ENCODE peak calls at places on chromosomes 1 and 21, in eight cellular contexts. U is cardiac septum; O is BJ; J is fibroblast of pulmonary artery; Q is AG04450; A is stimulated activated CD4-positive, alpha-beta T cell treated with anti-CD3 and anti-CD28 coated beads, Interleukin-4, amount 100 ng/mL, for 24 hours; P is epithelial cell of esophagus; K is NAMALWA. B is an unnamed sample.

GRCh38 chr1:6632588-6633514 is 8.2 kb downstream of the THAP3 start:
- DNase-seq in O (no peak), K (no peak), P (no peak), Q (no peak), A (no peak), U (no peak), J (no peak), B (no peak)

GRCh38 chr21:33980276-33980916 is 64.8 kb upstream of the ATP5PO start:
- DNase-seq in Q (no peak), P (peak), A (no peak), J (no peak), U (no peak), O (no peak), K (no peak), B (no peak)

GRCh38 chr1:153649867-153650235 is 8.7 kb upstream of the SNAPIN start:
- DNase-seq in Q (no peak), A (no peak), J (no peak), P (no peak), K (no peak), U (peak), O (no peak), B (no peak)

GRCh38 chr1:46394872-46395465 is 852 bp downstream of the FAAH start:
- DNase-seq in J (no peak), P (no peak), U (no peak), A (no peak), O (no peak), Q (no peak), K (no peak), B (no peak)

GRCh38 chr1:198830397-198830796 is 191.6 kb downstream of the PTPRC start:
- DNase-seq in A (no peak), K (no peak), Q (no peak), O (no peak), P (peak), U (no peak), J (no peak), B (no peak)

GRCh38 chr1:6491966-6492365 is 499 bp upstream of the PLEKHG5 start:
- DNase-seq in U (no peak), Q (no peak), O (no peak), A (no peak), P (no peak), K (no peak), J (no peak), B (no peak)

GRCh38 chr1:18941221-18942141 is 15.0 kb downstream of the IFFO2 start:
- DNase-seq in U (no peak), K (no peak), Q (peak), O (no peak), A (no peak), J (peak), P (peak), B (no peak)

GRCh38 chr1:114342376-114342775 is 168.6 kb downstream of the TRIM33 start:
- DNase-seq in P (no peak), J (no peak), A (peak), O (no peak), U (no peak), K (no peak), Q (no peak), B (no peak)

GRCh38 chr1:193013005-193013404 is 46.2 kb downstream of the UCHL5 start:
- DNase-seq in O (no peak), P (peak), J (peak), A (no peak), U (no peak), Q (peak), K (no peak), B (no peak)

GRCh38 chr1:34681481-34682451 is 73.1 kb upstream of the GJB5 start:
- DNase-seq in P (peak), U (no peak), K (peak), O (no peak), Q (peak), A (peak), J (peak), B (peak)

GRCh38 chr1:151840421-151840820 is 801 bp upstream of the C2CD4D start:
- DNase-seq in Q (no peak), U (no peak), J (no peak), O (no peak), A (no peak), K (no peak), P (no peak), B (no peak)

GRCh38 chr21:32682696-32683474 is 44.9 kb downstream of the SYNJ1 start:
- DNase-seq in A (no peak), U (no peak), J (no peak), Q (no peak), P (no peak), K (no peak), O (no peak), B (no peak)

GRCh38 chr1:22142315-22143064 is 407 bp downstream of the WNT4 start:
- DNase-seq in U (no peak), J (no peak), P (peak), A (no peak), Q (no peak), K (no peak), O (no peak), B (peak)

GRCh38 chr1:205172729-205173366 is 38.7 kb downstream of the DSTYK start:
- DNase-seq in Q (peak), A (no peak), K (no peak), J (peak), O (peak), U (no peak), P (peak), B (no peak)

GRCh38 chr1:20100632-20101355 is 18.5 kb downstream of the PLA2G2D start:
- DNase-seq in J (peak), O (no peak), A (peak), P (peak), U (no peak), Q (peak), K (peak), B (peak)

GRCh38 chr1:58442114-58442513 is 104.4 kb downstream of the OMA1 start:
- DNase-seq in P (no peak), K (no peak), J (no peak), U (no peak), Q (no peak), O (no peak), A (no peak), B (no peak)

GRCh38 chr1:172940170-172940855 is 110.4 kb downstream of the TNFSF18 start:
- DNase-seq in K (no peak), J (peak), O (no peak), Q (no peak), A (no peak), P (peak), U (no peak), B (no peak)

GRCh38 chr1:20390589-20391331 is 95.2 kb downstream of the CAMK2N1 start:
- DNase-seq in Q (no peak), J (no peak), A (no peak), K (no peak), U (peak), P (no peak), O (no peak), B (no peak)

GRCh38 chr1:116574581-116575291 is 3.9 kb upstream of the CD58 start:
- DNase-seq in P (peak), A (peak), O (no peak), U (no peak), Q (no peak), K (peak), J (peak), B (peak)

GRCh38 chr21:37006521-37007291 is at the start of gene RIPPLY3:
- DNase-seq in K (no peak), A (no peak), O (no peak), J (peak), U (no peak), Q (no peak), P (peak), B (no peak)

GRCh38 chr1:212941452-212941851 is 8.9 kb upstream of the VASH2 start:
- DNase-seq in U (no peak), O (no peak), J (no peak), Q (no peak), P (no peak), A (no peak), K (no peak), B (no peak)

GRCh38 chr1:210821615-210822014 is 312.3 kb downstream of the KCNH1 start:
- DNase-seq in J (no peak), Q (no peak), A (no peak), K (no peak), U (no peak), P (no peak), O (no peak), B (no peak)

GRCh38 chr21:36207577-36208320 is 51.1 kb downstream of the DOP1B start:
- DNase-seq in Q (no peak), A (no peak), K (no peak), U (no peak), O (no peak), J (peak), P (peak), B (no peak)

GRCh38 chr1:151993084-151993733 is 450 bp downstream of the S100A10 start:
- DNase-seq in A (peak), K (peak), U (no peak), J (no peak), P (peak), O (no peak), Q (no peak), B (peak)

GRCh38 chr1:89870998-89871397 is 50.2 kb downstream of the LRRC8D start:
- DNase-seq in P (peak), J (no peak), Q (no peak), U (no peak), O (no peak), A (no peak), K (no peak), B (no peak)

GRCh38 chr1:83704350-83704749 is 294.6 kb downstream of the TTLL7 start:
- DNase-seq in P (no peak), U (no peak), J (no peak), Q (no peak), O (no peak), A (no peak), K (no peak), B (no peak)

GRCh38 chr21:34107606-34108005 is 34.2 kb downstream of the MRPS6 start:
- DNase-seq in A (no peak), Q (no peak), P (no peak), U (no peak), J (no peak), O (no peak), K (no peak), B (no peak)